ENCODE peak calls at places on chromosome 9, in nine cellular contexts. M is PC-3, D is Calu3, K is cardiac muscle cell, B is heart right ventricle, Y is adrenal gland, R is spleen, U is brain microvascular endothelial cell, N is AG09309. X is an unnamed sample.

GRCh38 chr9:136978865-136979544 is 1.7 kb downstream of the PTGDS start:
- DNase-seq in M (no peak), D (no peak), K (no peak), B (peak), Y (no peak), R (no peak), U (no peak), N (no peak), X (no peak)

GRCh38 chr9:92517046-92517445 is 18.7 kb downstream of the ECM2 start:
- DNase-seq in M (no peak), D (no peak), K (no peak), B (no peak), Y (no peak), R (no peak), U (no peak), N (no peak), X (no peak)

GRCh38 chr9:129140397-129141065 is 29.3 kb downstream of the PTPA start:
- DNase-seq in M (peak), D (peak), K (no peak), B (peak), Y (peak), R (peak), U (peak), N (no peak), X (peak)

GRCh38 chr9:137670391-137671195 is 51.8 kb downstream of the EHMT1 start:
- DNase-seq in M (no peak), D (peak), K (peak), B (peak), Y (peak), R (peak), U (no peak), N (no peak), X (peak)

GRCh38 chr9:92734931-92735906 is 29.4 kb downstream of the BICD2 start:
- DNase-seq in M (no peak), D (no peak), K (no peak), B (no peak), Y (no peak), R (peak), U (no peak), N (no peak), X (no peak)

GRCh38 chr9:127991017-127991756 is 10.4 kb upstream of the EEIG1 start:
- DNase-seq in M (peak), D (peak), K (no peak), B (no peak), Y (no peak), R (no peak), U (no peak), N (no peak), X (no peak)

GRCh38 chr9:83027153-83027867 is 35.6 kb downstream of the RASEF start:
- DNase-seq in M (peak), D (no peak), K (no peak), B (no peak), Y (no peak), R (no peak), U (peak), N (peak), X (no peak)

GRCh38 chr9:278651-279050 is 64.0 kb downstream of the DOCK8 start:
- DNase-seq in M (no peak), D (no peak), K (no peak), B (no peak), Y (peak), R (no peak), U (no peak), N (no peak), X (no peak)

GRCh38 chr9:118170032-118170955 is 466.1 kb downstream of the TLR4 start:
- DNase-seq in M (peak), D (peak), K (peak), B (no peak), Y (peak), R (no peak), U (peak), N (no peak), X (peak)
- TF ChIP-seq CTCF in M (peak), D (no peak), K (peak), B (peak), Y (peak), R (peak), U (peak), N (peak), X (peak)

GRCh38 chr9:131773911-131774379 is 34.1 kb upstream of the RAPGEF1 start:
- DNase-seq in M (peak), D (peak), K (peak), B (no peak), Y (peak), R (no peak), U (peak), N (peak), X (no peak)
- TF ChIP-seq CTCF in M (no peak), D (no peak), K (no peak), B (no peak), Y (no peak), R (no peak), U (no peak), N (no peak), X (no peak)

GRCh38 chr9:23700359-23700758 is 125.7 kb downstream of the ELAVL2 start:
- DNase-seq in M (no peak), D (no peak), K (no peak), B (no peak), Y (no peak), R (no peak), U (no peak), N (no peak), X (no peak)

GRCh38 chr9:23707249-23707648 is 118.8 kb downstream of the ELAVL2 start:
- DNase-seq in M (no peak), D (no peak), K (no peak), B (no peak), Y (no peak), R (no peak), U (no peak), N (no peak), X (peak)

GRCh38 chr9:23701291-23701690 is 124.7 kb downstream of the ELAVL2 start:
- DNase-seq in M (no peak), D (no peak), K (no peak), B (no peak), Y (no peak), R (no peak), U (no peak), N (no peak), X (no peak)

GRCh38 chr9:23698161-23698560 is 127.9 kb downstream of the ELAVL2 start:
- DNase-seq in M (peak), D (no peak), K (no peak), B (no peak), Y (no peak), R (no peak), U (no peak), N (no peak), X (no peak)

DNA sequence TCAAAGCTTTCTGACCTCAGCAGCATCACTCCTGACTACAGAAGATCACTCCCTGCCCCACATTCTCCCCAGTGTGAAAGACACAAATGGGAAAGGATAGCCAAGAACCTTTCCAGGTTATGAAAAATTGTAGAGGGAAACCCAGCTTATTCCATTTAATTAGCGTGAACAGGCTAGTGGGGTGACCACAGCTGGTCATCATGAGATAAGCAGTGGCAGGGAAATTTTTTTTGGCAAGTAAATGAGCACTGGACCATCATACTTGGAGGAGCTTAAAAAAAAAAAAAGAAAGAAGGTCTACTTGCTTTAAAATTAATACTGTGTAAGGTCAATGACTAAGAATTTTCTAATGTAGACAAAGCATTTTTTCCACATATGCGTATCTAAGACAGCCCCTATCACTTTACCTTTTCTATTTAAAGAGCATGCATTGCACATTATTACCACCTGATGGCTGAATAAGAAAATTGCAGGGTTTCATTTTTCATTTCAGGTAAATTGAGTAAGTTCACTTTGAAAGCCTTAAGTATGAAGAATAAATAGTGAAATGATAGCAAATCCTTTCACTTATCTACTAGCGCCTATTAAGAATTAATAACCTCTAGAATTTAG is 123.6 kb downstream of the ELAVL2 start:
- DNase-seq in M (peak), D (no peak), K (no peak), B (no peak), Y (no peak), R (no peak), U (no peak), N (no peak), X (no peak)
- TF ChIP-seq CTCF in M (peak), D (no peak), K (no peak), B (no peak), Y (no peak), R (no peak), U (no peak), N (no peak), X (no peak)

GRCh38 chr9:37430841-37431597 is 8.5 kb downstream of the GRHPR start:
- DNase-seq in M (no peak), D (no peak), K (no peak), B (no peak), Y (peak), R (no peak), U (no peak), N (no peak), X (no peak)

GRCh38 chr9:37428345-37428744 is 5.8 kb downstream of the GRHPR start:
- DNase-seq in M (no peak), D (no peak), K (no peak), B (no peak), Y (no peak), R (no peak), U (no peak), N (no peak), X (no peak)

GRCh38 chr9:37432020-37432419 is 9.5 kb downstream of the GRHPR start:
- DNase-seq in M (no peak), D (no peak), K (no peak), B (no peak), Y (peak), R (no peak), U (no peak), N (no peak), X (no peak)

GRCh38 chr9:37426846-37427245 is 4.3 kb downstream of the GRHPR start:
- DNase-seq in M (no peak), D (no peak), K (no peak), B (no peak), Y (no peak), R (no peak), U (no peak), N (no peak), X (no peak)

GRCh38 chr9:37429441-37430285 is 7.2 kb downstream of the GRHPR start:
- DNase-seq in M (no peak), D (no peak), K (no peak), B (no peak), Y (no peak), R (no peak), U (no peak), N (no peak), X (no peak)
- TF ChIP-seq CTCF in M (no peak), D (no peak), K (no peak), B (no peak), Y (no peak), R (no peak), U (no peak), N (no peak), X (no peak)

DNA sequence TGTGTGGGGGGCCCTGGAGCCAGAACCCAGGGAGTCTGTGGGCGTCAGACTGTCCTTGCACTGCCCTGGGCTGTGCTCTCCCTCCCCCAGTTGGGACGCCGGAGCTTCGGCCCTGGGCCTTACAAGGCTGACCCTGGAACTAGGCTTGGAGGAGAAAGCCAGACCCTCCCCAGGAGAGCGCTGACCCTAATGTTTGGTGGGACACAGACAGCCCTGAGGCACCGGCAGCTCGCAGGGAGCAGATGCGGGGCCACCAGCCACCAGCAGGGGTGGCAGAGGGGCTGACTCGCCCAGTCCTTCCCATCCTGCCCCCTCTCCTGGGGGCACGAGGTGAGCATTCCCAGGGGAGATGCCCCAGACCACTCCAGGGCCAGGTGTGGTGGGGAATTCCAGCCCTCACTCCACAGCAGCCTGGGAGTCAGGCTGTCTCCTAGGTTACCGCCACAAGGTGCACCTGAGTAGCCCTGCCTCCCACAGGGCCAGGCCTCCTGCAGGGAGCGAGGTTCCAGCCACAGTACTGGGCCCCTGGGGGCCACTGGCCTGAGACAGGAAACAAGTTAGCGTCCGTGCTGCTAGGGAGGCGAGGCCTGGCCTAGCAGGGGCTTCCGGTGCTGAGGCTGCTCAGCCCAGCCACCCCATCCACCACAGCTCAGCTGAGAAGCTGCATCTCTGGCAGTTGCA is 134.6 kb downstream of the OLFM1 start:
- DNase-seq in M (no peak), D (no peak), K (no peak), B (peak), Y (no peak), R (peak), U (no peak), N (no peak), X (no peak)
- TF ChIP-seq CTCF in M (no peak), D (no peak), K (no peak), B (no peak), Y (no peak), R (no peak), U (no peak), N (no peak), X (peak)

GRCh38 chr9:101706929-101707328 is 31.5 kb downstream of the GRIN3A start:
- DNase-seq in M (no peak), D (no peak), K (no peak), B (no peak), Y (no peak), R (no peak), U (no peak), N (no peak), X (no peak)

GRCh38 chr9:101708855-101709254 is 29.6 kb downstream of the GRIN3A start:
- DNase-seq in M (no peak), D (no peak), K (no peak), B (no peak), Y (no peak), R (no peak), U (no peak), N (no peak), X (no peak)

GRCh38 chr9:101706261-101706798 is 32.1 kb downstream of the GRIN3A start:
- DNase-seq in M (no peak), D (no peak), K (no peak), B (no peak), Y (no peak), R (no peak), U (no peak), N (no peak), X (no peak)

GRCh38 chr9:101707708-101708107 is 30.7 kb downstream of the GRIN3A start:
- DNase-seq in M (no peak), D (no peak), K (no peak), B (no peak), Y (no peak), R (no peak), U (no peak), N (no peak), X (no peak)

DNA sequence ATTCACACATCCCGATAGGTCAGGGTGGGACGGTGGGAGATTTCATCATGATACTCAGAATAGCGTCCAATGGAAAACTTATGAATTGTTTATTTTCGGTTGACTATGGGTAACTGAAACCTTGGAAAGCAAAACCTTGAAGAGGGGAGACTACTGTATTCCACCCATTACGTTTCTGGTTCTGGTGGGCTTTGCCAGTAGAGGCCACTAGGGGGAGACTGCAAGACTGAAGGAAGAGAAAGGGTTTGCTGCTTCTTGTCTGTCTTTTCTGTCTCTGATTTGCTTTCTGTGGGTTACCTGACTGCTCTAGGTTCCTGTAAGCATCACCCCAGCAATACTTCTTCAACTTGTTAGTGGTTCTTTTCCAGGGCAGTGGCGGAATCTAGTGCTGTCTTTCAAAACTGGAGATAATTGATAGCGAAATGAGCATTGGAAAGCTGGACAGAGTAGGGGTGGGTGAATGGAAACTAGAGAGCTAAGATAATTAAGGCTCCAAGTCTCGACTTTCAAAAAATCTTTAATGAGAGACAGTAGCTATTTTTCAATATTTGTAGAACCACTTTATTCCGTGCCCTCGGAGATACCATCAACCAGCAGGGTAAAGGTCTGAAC is 27.0 kb downstream of the GRIN3A start:
- DNase-seq in M (peak), D (peak), K (peak), B (no peak), Y (no peak), R (no peak), U (no peak), N (no peak), X (peak)
- TF ChIP-seq CTCF in M (peak), D (peak), K (peak), B (peak), Y (peak), R (peak), U (peak), N (peak), X (peak)

GRCh38 chr9:131387394-131387793 is 6.5 kb upstream of the PRRC2B start:
- DNase-seq in M (no peak), D (no peak), K (no peak), B (no peak), Y (no peak), R (no peak), U (no peak), N (no peak), X (no peak)

GRCh38 chr9:131386258-131386657 is 7.6 kb upstream of the PRRC2B start:
- DNase-seq in M (no peak), D (no peak), K (no peak), B (no peak), Y (no peak), R (no peak), U (no peak), N (no peak), X (no peak)

GRCh38 chr9:131379056-131379455 is 14.8 kb upstream of the PRRC2B start:
- DNase-seq in M (no peak), D (no peak), K (no peak), B (no peak), Y (no peak), R (no peak), U (no peak), N (no peak), X (no peak)

GRCh38 chr9:131385296-131385695 is 8.6 kb upstream of the PRRC2B start:
- DNase-seq in M (no peak), D (no peak), K (no peak), B (no peak), Y (no peak), R (no peak), U (no peak), N (no peak), X (no peak)

GRCh38 chr9:131382850-131383729 is 10.8 kb upstream of the PRRC2B start:
- DNase-seq in M (peak), D (no peak), K (peak), B (no peak), Y (peak), R (no peak), U (peak), N (peak), X (no peak)
- TF ChIP-seq CTCF in M (no peak), D (no peak), K (no peak), B (no peak), Y (no peak), R (no peak), U (no peak), N (no peak), X (no peak)

GRCh38 chr9:109499061-109499630 is 1.0 kb upstream of the PTPN3 start:
- DNase-seq in M (no peak), D (no peak), K (no peak), B (no peak), Y (no peak), R (no peak), U (no peak), N (no peak), X (no peak)
- TF ChIP-seq CTCF in M (no peak), D (no peak), K (no peak), B (no peak), Y (no peak), R (no peak), U (no peak), N (no peak), X (no peak)

DNA sequence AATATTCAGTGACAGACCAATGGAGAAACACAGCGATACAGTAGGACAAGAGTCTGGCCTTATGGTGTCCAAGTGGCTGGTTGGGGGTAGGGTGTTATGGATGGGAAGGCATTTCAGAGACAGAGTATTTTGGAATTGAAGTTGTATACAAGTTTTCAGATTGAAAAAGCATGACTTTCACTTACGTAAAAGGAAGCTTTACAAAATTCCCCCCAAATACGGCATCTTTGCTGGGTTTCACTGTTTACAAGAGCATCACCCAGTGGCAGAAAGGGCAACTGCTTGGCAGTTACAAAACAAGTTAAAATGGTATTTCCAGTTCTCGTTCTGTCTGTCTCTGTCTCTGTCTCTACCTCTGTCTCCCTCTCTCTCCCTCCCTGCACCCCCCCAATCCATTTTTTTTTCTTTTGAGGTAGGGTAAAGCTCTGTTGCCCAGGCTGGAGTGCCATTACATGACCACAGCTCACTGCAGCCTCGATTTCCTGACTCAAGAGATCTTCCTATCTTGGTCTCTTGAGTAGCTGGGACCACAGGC is 86.2 kb downstream of the PTPN3 start:
- DNase-seq in M (peak), D (no peak), K (peak), B (no peak), Y (peak), R (no peak), U (peak), N (peak), X (no peak)
- TF ChIP-seq CTCF in M (peak), D (peak), K (peak), B (peak), Y (peak), R (peak), U (peak), N (peak), X (peak)